ENCODE peak calls at places on chromosomes 6 and 20, in four cellular contexts. One of them, this sample, is unnamed.

GRCh38 chr20:48603819-48604405 is 223.9 kb downstream of the PREX1 start:
- DNase-seq in adipocyte: no peak
- DNase-seq in lower lobe of right lung: peak
- DNase-seq in cardiac fibroblast: no peak
- DNase-seq in this sample: no peak

GRCh38 chr6:3867616-3868502 is 18.7 kb downstream of the FAM50B start:
- DNase-seq in cardiac fibroblast: peak
- DNase-seq in adipocyte: peak
- DNase-seq in lower lobe of right lung: no peak
- DNase-seq in this sample: peak

GRCh38 chr20:40223818-40224217 is 465.2 kb downstream of the MAFB start:
- DNase-seq in lower lobe of right lung: no peak
- DNase-seq in cardiac fibroblast: no peak
- DNase-seq in adipocyte: no peak
- DNase-seq in this sample: no peak

GRCh38 chr20:33994624-33994913 is 858 bp downstream of the RALY start:
- DNase-seq in cardiac fibroblast: no peak
- DNase-seq in adipocyte: no peak
- DNase-seq in lower lobe of right lung: no peak
- DNase-seq in this sample: no peak

GRCh38 chr6:142900467-142900961 is 44.5 kb downstream of the HIVEP2 start:
- DNase-seq in cardiac fibroblast: peak
- DNase-seq in adipocyte: no peak
- DNase-seq in lower lobe of right lung: no peak
- DNase-seq in this sample: peak

GRCh38 chr6:39452306-39452705 is 129.8 kb upstream of the KCNK16 start:
- DNase-seq in lower lobe of right lung: no peak
- DNase-seq in cardiac fibroblast: peak
- DNase-seq in adipocyte: peak
- DNase-seq in this sample: peak

GRCh38 chr6:12026120-12026519 is 14.0 kb downstream of the HIVEP1 start:
- DNase-seq in lower lobe of right lung: no peak
- DNase-seq in adipocyte: no peak
- DNase-seq in cardiac fibroblast: peak
- DNase-seq in this sample: no peak

GRCh38 chr6:94454231-94454630 is 1034.9 kb upstream of the EPHA7 start:
- DNase-seq in cardiac fibroblast: no peak
- DNase-seq in adipocyte: no peak
- DNase-seq in lower lobe of right lung: no peak
- DNase-seq in this sample: no peak

GRCh38 chr6:90417385-90417784 is 120.7 kb upstream of the BACH2 start:
- DNase-seq in lower lobe of right lung: no peak
- DNase-seq in cardiac fibroblast: no peak
- DNase-seq in adipocyte: no peak
- DNase-seq in this sample: no peak

GRCh38 chr20:9918360-9918759 is 79.5 kb upstream of the PAK5 start:
- DNase-seq in cardiac fibroblast: no peak
- DNase-seq in adipocyte: no peak
- DNase-seq in lower lobe of right lung: no peak
- DNase-seq in this sample: no peak

GRCh38 chr20:36415475-36416002 is 109.4 kb downstream of the DLGAP4 start:
- DNase-seq in cardiac fibroblast: no peak
- DNase-seq in lower lobe of right lung: no peak
- DNase-seq in adipocyte: no peak
- DNase-seq in this sample: no peak

GRCh38 chr6:144190593-144190992 is 40.3 kb downstream of the STX11 start:
- DNase-seq in adipocyte: no peak
- DNase-seq in cardiac fibroblast: peak
- DNase-seq in lower lobe of right lung: no peak
- DNase-seq in this sample: peak

GRCh38 chr20:5001174-5002076 is at the start of gene SLC23A2:
- DNase-seq in adipocyte: peak
- DNase-seq in cardiac fibroblast: no peak
- DNase-seq in lower lobe of right lung: peak
- DNase-seq in this sample: no peak

GRCh38 chr20:52655365-52655764 is 316.8 kb upstream of the TSHZ2 start:
- DNase-seq in cardiac fibroblast: no peak
- DNase-seq in lower lobe of right lung: no peak
- DNase-seq in adipocyte: no peak
- DNase-seq in this sample: peak

GRCh38 chr6:142429195-142429594 is 127.4 kb downstream of the ADGRG6 start:
- DNase-seq in lower lobe of right lung: no peak
- DNase-seq in cardiac fibroblast: peak
- DNase-seq in adipocyte: no peak
- DNase-seq in this sample: no peak

GRCh38 chr6:16576391-16577368 is 184.6 kb downstream of the ATXN1 start:
- DNase-seq in cardiac fibroblast: no peak
- DNase-seq in adipocyte: no peak
- DNase-seq in lower lobe of right lung: no peak
- DNase-seq in this sample: no peak

GRCh38 chr20:2840967-2841531 is 504 bp downstream of the VPS16 start:
- DNase-seq in adipocyte: peak
- DNase-seq in lower lobe of right lung: peak
- DNase-seq in cardiac fibroblast: peak
- DNase-seq in this sample: peak

GRCh38 chr6:143328885-143329284 is 121.6 kb downstream of the ADAT2 start:
- DNase-seq in adipocyte: no peak
- DNase-seq in lower lobe of right lung: no peak
- DNase-seq in cardiac fibroblast: peak
- DNase-seq in this sample: no peak

DNA sequence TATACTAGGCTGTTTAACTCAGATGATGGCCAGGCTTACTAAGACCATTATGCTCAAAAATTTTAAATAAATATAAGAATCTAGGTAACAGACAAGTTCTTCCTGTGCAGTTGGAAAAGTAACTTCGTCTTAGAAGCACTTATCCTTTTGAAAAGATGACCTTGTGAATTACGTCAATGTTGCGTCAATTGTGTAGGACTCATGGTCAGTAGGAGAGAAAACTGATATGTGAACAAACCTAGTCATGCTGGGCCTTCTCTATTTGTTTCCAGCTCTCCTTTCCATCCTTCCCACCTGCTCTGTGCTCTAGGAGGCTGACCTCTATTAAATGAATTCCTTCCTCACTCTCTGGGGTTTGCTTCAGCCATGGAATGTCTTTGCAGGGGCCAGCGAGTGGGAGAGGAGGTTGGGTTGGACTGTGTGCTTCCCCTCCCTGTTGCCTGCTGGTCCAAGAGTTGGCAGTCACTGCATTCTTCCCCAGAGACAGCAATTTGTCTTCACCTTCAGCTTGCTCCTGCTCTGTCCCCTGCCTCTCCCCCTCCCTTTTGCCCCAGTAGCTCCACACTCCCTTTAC is 128.0 kb upstream of the TNFAIP3 start:
- DNase-seq in adipocyte: no peak
- DNase-seq in cardiac fibroblast: no peak
- DNase-seq in lower lobe of right lung: no peak
- DNase-seq in this sample: no peak
- H3K4me3 ChIP-seq in adipocyte: no peak
- H3K4me3 ChIP-seq in cardiac fibroblast: no peak
- H3K4me3 ChIP-seq in lower lobe of right lung: no peak
- H3K4me3 ChIP-seq in this sample: no peak

GRCh38 chr20:59136027-59136426 is 27.6 kb upstream of the ZNF831 start:
- DNase-seq in lower lobe of right lung: no peak
- DNase-seq in adipocyte: no peak
- DNase-seq in cardiac fibroblast: no peak
- DNase-seq in this sample: no peak

GRCh38 chr20:59137532-59137931 is 26.1 kb upstream of the ZNF831 start:
- DNase-seq in adipocyte: no peak
- DNase-seq in cardiac fibroblast: no peak
- DNase-seq in lower lobe of right lung: no peak
- DNase-seq in this sample: no peak

GRCh38 chr20:59134182-59134581 is 29.4 kb upstream of the ZNF831 start:
- DNase-seq in lower lobe of right lung: no peak
- DNase-seq in adipocyte: no peak
- DNase-seq in cardiac fibroblast: no peak
- DNase-seq in this sample: no peak

GRCh38 chr20:59138114-59138602 is 25.5 kb upstream of the ZNF831 start:
- DNase-seq in lower lobe of right lung: no peak
- DNase-seq in cardiac fibroblast: no peak
- DNase-seq in adipocyte: no peak
- DNase-seq in this sample: no peak

GRCh38 chr20:59135093-59135492 is 28.5 kb upstream of the ZNF831 start:
- DNase-seq in cardiac fibroblast: no peak
- DNase-seq in adipocyte: no peak
- DNase-seq in lower lobe of right lung: no peak
- DNase-seq in this sample: no peak
- H3K4me3 ChIP-seq in cardiac fibroblast: no peak
- H3K4me3 ChIP-seq in adipocyte: no peak
- H3K4me3 ChIP-seq in lower lobe of right lung: no peak
- H3K4me3 ChIP-seq in this sample: no peak

GRCh38 chr20:51091564-51092195 is 68.8 kb upstream of the KCNG1 start:
- DNase-seq in lower lobe of right lung: no peak
- DNase-seq in adipocyte: no peak
- DNase-seq in cardiac fibroblast: no peak
- DNase-seq in this sample: peak
- H3K4me3 ChIP-seq in lower lobe of right lung: no peak
- H3K4me3 ChIP-seq in adipocyte: no peak
- H3K4me3 ChIP-seq in cardiac fibroblast: no peak
- H3K4me3 ChIP-seq in this sample: no peak

GRCh38 chr6:165805604-165806003 is 142.6 kb upstream of the PDE10A start:
- DNase-seq in adipocyte: no peak
- DNase-seq in lower lobe of right lung: no peak
- DNase-seq in cardiac fibroblast: peak
- DNase-seq in this sample: no peak

GRCh38 chr6:165806126-165806810 is 143.2 kb upstream of the PDE10A start:
- DNase-seq in cardiac fibroblast: no peak
- DNase-seq in adipocyte: no peak
- DNase-seq in lower lobe of right lung: no peak
- DNase-seq in this sample: no peak

GRCh38 chr6:165807249-165807951 is 144.4 kb upstream of the PDE10A start:
- DNase-seq in cardiac fibroblast: no peak
- DNase-seq in adipocyte: no peak
- DNase-seq in lower lobe of right lung: no peak
- DNase-seq in this sample: no peak

GRCh38 chr6:165804331-165805066 is 141.5 kb upstream of the PDE10A start:
- DNase-seq in adipocyte: no peak
- DNase-seq in cardiac fibroblast: peak
- DNase-seq in lower lobe of right lung: no peak
- DNase-seq in this sample: peak

DNA sequence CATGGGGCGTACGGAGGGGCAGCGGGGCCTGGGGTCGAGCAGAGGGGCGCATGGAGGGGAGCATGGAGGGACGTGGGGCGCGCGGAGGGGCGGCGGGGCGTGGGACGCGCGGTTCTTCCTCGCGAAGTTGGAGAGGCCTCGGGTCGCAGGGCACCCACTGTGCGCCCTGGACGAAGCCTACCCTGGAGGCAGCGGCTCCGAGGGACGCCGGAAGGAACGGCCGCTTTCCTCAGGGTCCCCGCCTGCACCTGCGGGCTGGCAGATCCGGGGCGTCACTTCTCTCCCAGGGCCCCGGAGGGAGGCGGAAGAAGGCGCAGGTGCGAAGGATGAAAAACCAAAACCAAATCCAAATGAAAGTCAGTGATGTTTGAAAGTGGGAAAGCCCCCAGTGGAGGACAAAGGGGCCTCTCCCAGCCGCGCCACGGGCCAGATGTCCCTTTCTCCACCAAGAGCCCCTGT is 142.1 kb upstream of the PDE10A start:
- DNase-seq in lower lobe of right lung: no peak
- DNase-seq in adipocyte: no peak
- DNase-seq in cardiac fibroblast: no peak
- DNase-seq in this sample: no peak
- H3K4me3 ChIP-seq in lower lobe of right lung: peak
- H3K4me3 ChIP-seq in adipocyte: no peak
- H3K4me3 ChIP-seq in cardiac fibroblast: peak
- H3K4me3 ChIP-seq in this sample: no peak

GRCh38 chr6:1575213-1576041 is 34.3 kb upstream of the FOXC1 start:
- DNase-seq in cardiac fibroblast: peak
- DNase-seq in adipocyte: no peak
- DNase-seq in lower lobe of right lung: no peak
- DNase-seq in this sample: peak
- H3K4me3 ChIP-seq in cardiac fibroblast: no peak
- H3K4me3 ChIP-seq in adipocyte: no peak
- H3K4me3 ChIP-seq in lower lobe of right lung: peak
- H3K4me3 ChIP-seq in this sample: no peak

GRCh38 chr6:113010181-113010580 is 663.1 kb downstream of the RFPL4B start:
- DNase-seq in lower lobe of right lung: no peak
- DNase-seq in cardiac fibroblast: no peak
- DNase-seq in adipocyte: no peak
- DNase-seq in this sample: no peak
- H3K4me3 ChIP-seq in lower lobe of right lung: no peak
- H3K4me3 ChIP-seq in cardiac fibroblast: no peak
- H3K4me3 ChIP-seq in adipocyte: no peak
- H3K4me3 ChIP-seq in this sample: no peak

DNA sequence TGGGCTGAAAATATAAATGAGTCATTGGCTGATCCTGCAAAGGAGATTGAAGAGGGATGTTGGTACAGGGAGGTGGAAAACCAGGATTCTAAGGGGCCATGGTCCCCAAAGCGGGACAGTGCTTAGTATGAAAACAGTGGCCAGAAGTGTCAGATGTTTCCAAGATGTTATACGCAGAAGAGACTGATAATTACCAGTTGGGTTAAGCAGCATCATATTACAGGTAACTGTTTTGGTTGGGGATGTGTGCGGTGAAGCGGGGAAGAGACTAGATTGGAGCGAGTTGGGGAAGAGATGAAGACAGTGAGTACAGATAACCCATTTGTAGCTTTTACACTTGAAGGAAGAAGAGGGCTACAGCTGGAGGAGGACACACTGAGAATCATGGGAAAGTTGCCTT is 80.8 kb downstream of the PLEKHG1 start:
- DNase-seq in lower lobe of right lung: no peak
- DNase-seq in adipocyte: no peak
- DNase-seq in cardiac fibroblast: no peak
- DNase-seq in this sample: no peak
- H3K4me3 ChIP-seq in lower lobe of right lung: no peak
- H3K4me3 ChIP-seq in adipocyte: no peak
- H3K4me3 ChIP-seq in cardiac fibroblast: no peak
- H3K4me3 ChIP-seq in this sample: no peak

DNA sequence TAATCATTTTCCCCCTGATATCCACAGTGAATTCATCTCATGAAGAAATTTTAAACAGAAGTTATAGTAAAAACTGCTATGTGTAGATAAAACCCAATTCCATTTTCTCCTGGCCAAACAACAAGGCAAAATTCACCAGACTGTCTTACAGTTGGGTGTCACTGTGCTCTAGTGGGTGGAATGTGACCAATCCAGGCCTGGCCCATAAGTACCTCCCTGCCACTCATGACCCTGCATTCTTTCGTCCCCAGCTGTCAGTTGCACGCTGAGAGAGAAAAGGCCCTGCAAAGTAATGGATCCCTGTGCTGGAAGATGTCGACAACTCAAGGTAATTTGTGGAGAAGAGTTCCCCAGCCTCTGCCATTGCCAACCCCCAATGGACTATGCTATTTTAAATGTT is 92.7 kb upstream of the NRSN1 start:
- DNase-seq in lower lobe of right lung: no peak
- DNase-seq in adipocyte: no peak
- DNase-seq in cardiac fibroblast: no peak
- DNase-seq in this sample: no peak
- H3K4me3 ChIP-seq in lower lobe of right lung: no peak
- H3K4me3 ChIP-seq in adipocyte: no peak
- H3K4me3 ChIP-seq in cardiac fibroblast: no peak
- H3K4me3 ChIP-seq in this sample: no peak

This sample was measured in AG10803.